ENCODE peak calls at places on chromosomes 11 and 22, in six cellular contexts. Q, T, W, Y, N and X are unnamed samples.

GRCh38 chr11:77436501-77436900 is 37.4 kb downstream of the PAK1 start:
- DNase-seq in Q (no peak), T (no peak), W (no peak), Y (no peak), N (no peak), X (no peak)

GRCh38 chr11:134638796-134639540 is 226.9 kb upstream of the B3GAT1 start:
- DNase-seq in Q (no peak), T (no peak), W (no peak), Y (no peak), N (no peak), X (no peak)

GRCh38 chr11:132627981-132628380 is 904.3 kb downstream of the OPCML start:
- DNase-seq in Q (no peak), T (no peak), W (no peak), Y (no peak), N (no peak), X (no peak)

GRCh38 chr22:41216984-41217383 is 11.9 kb downstream of the L3MBTL2 start:
- DNase-seq in Q (no peak), T (no peak), W (no peak), Y (peak), N (no peak), X (no peak)

GRCh38 chr11:63884191-63884590 is 32.8 kb downstream of the RCOR2 start:
- DNase-seq in Q (no peak), T (no peak), W (no peak), Y (no peak), N (no peak), X (no peak)

GRCh38 chr11:17171342-17171741 is 36.4 kb downstream of the PIK3C2A start:
- DNase-seq in Q (no peak), T (no peak), W (no peak), Y (peak), N (no peak), X (no peak)

GRCh38 chr11:119518746-119519382 is 95.9 kb upstream of the THY1 start:
- DNase-seq in Q (no peak), T (no peak), W (no peak), Y (peak), N (no peak), X (no peak)

GRCh38 chr22:39309364-39309861 is 10.0 kb downstream of the RPL3 start:
- DNase-seq in Q (no peak), T (no peak), W (no peak), Y (no peak), N (no peak), X (no peak)

GRCh38 chr22:27772370-27773235 is 29.0 kb downstream of the MN1 start:
- DNase-seq in Q (no peak), T (no peak), W (no peak), Y (no peak), N (no peak), X (no peak)

GRCh38 chr11:95544095-95544795 is 245.3 kb downstream of the FAM76B start:
- DNase-seq in Q (no peak), T (no peak), W (no peak), Y (peak), N (no peak), X (no peak)

GRCh38 chr11:26231252-26231661 is 100.7 kb upstream of the ANO3 start:
- DNase-seq in Q (no peak), T (no peak), W (no peak), Y (peak), N (no peak), X (no peak)

GRCh38 chr22:22060200-22061084 is 77.9 kb upstream of the TOP3B start:
- DNase-seq in Q (peak), T (no peak), W (peak), Y (peak), N (peak), X (peak)

GRCh38 chr11:8934735-8935478 is 2.2 kb upstream of the C11orf16 start:
- DNase-seq in Q (no peak), T (no peak), W (peak), Y (peak), N (no peak), X (peak)

GRCh38 chr11:86177319-86177718 is 67.2 kb upstream of the EED start:
- DNase-seq in Q (no peak), T (no peak), W (no peak), Y (no peak), N (no peak), X (no peak)

GRCh38 chr22:21652010-21652546 is 10.0 kb downstream of the SDF2L1 start:
- DNase-seq in Q (peak), T (peak), W (peak), Y (peak), N (peak), X (peak)

GRCh38 chr11:113385749-113386148 is 1.8 kb upstream of the ANKK1 start:
- DNase-seq in Q (no peak), T (no peak), W (no peak), Y (no peak), N (no peak), X (no peak)

GRCh38 chr11:58898106-58898505 is 41.2 kb upstream of the GLYATL1 start:
- DNase-seq in Q (no peak), T (no peak), W (no peak), Y (no peak), N (no peak), X (no peak)

GRCh38 chr22:49155809-49156580 is 671.7 kb downstream of the BRD1 start:
- DNase-seq in Q (no peak), T (no peak), W (no peak), Y (no peak), N (no peak), X (no peak)

GRCh38 chr22:45163074-45163416 is 680 bp upstream of the NUP50 start:
- DNase-seq in Q (peak), T (no peak), W (peak), Y (peak), N (no peak), X (no peak)

GRCh38 chr22:25627271-25627848 is 62.9 kb downstream of the GRK3 start:
- DNase-seq in Q (no peak), T (no peak), W (no peak), Y (peak), N (no peak), X (no peak)

GRCh38 chr11:128517457-128518230 is 69.7 kb downstream of the ETS1 start:
- DNase-seq in Q (no peak), T (no peak), W (no peak), Y (no peak), N (no peak), X (no peak)

GRCh38 chr11:43575931-43576833 is 104.4 kb upstream of the HSD17B12 start:
- DNase-seq in Q (no peak), T (no peak), W (no peak), Y (no peak), N (no peak), X (no peak)

GRCh38 chr11:69417211-69418085 is 64.0 kb upstream of the LINC01488 start:
- DNase-seq in Q (no peak), T (no peak), W (no peak), Y (no peak), N (no peak), X (no peak)

DNA sequence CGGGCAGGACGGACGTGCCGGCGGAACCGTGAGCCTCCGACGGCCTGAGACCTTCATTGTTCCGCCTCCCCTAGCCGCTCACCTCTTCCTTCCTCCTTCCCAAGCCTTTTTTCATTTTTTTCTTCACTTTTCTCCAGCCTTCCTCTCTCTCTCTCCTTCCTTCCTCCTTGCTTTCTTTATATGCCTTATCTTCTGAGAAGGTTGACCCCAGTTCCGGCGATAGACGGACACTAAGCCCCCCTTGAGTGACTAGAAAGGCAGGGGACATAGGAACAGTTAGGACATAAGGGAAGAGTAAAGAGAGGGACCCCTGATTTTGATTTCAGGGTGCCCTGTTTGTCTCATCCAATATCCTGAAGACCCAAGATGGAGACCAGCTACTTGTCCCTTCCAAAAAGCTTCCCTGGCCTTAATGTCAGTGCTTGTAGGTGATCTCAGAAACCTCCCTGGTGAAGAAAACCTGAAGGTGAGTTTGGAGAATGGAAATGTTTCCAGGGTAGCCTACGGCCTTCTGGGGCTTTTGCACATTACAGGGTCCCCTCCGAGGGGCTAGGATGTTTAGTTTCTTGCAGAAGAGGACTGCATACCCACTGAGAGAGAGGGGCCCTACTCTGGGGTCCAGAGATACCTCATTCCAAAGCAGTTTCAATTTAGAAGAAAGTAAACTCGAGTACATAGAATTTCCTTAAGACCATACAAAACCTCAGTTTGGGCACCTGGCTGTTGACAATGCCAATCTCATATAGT is 3.5 kb downstream of the ADM start:
- DNase-seq in Q (no peak), T (no peak), W (no peak), Y (peak), N (no peak), X (no peak)
- TF ChIP-seq POLR2A in Q (peak), T (no peak), W (peak), Y (no peak), N (peak), X (no peak)

GRCh38 chr22:35328472-35328885 is 28.8 kb downstream of the TOM1 start:
- DNase-seq in Q (no peak), T (peak), W (peak), Y (no peak), N (no peak), X (no peak)
- TF ChIP-seq POLR2A in Q (no peak), T (no peak), W (peak), Y (no peak), N (no peak), X (no peak)

DNA sequence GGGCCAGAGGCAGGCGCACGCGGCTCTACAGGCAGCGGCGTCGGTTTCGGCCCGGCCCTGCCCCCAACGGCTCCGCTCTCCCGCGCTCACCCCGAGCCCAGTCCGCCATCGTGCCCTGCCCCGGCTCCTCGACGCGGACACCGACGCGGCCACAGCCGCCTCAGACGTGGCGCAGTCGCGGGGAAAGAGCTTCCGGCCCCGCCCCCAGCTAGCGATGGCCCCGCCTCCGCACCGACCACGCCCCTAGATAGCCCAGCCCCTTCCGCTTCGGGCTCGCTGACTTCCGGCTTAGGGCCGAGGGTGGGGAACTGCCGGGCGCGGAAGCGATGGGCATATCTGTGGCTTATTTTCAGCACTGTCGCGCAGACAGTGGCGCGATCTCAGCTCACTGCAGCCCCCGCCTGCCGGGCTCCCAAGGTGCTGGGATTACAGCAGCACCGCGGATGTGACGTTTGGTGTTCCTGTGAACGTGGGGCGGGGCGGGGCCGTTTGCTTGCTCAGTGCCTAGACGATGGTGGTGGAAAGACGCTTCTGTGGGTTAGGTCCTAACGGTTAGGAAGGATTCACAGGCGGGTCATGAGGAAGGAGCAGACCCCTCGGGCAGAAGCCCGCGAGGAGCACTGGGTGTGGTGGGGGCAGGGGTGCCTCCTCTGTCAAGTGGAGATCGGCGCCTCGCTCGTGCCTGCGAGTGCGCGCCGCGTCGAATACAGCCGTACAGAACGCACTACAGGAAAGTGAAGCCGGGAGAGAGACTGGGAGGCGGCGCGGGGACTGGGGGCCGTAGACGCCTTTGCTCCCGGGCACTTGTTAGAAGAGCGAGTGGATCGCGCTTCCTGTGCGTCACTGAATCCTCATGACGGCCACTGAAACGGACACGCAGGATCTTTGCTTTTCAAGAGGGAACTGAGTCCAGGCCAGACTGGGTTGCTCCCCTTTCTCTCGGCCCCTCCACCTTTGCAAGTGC is at the start of the genes BET1L and RIC8A:
- DNase-seq in Q (peak), T (peak), W (peak), Y (peak), N (peak), X (peak)
- TF ChIP-seq POLR2A in Q (peak), T (peak), W (peak), Y (peak), N (peak), X (peak)

GRCh38 chr11:61963016-61963281 is 4.5 kb downstream of the FTH1 start:
- DNase-seq in Q (peak), T (no peak), W (no peak), Y (peak), N (no peak), X (no peak)
- TF ChIP-seq POLR2A in Q (peak), T (no peak), W (peak), Y (no peak), N (no peak), X (peak)

GRCh38 chr11:107457205-107457557 is 444 bp downstream of the CWF19L2 start:
- DNase-seq in Q (no peak), T (no peak), W (no peak), Y (peak), N (no peak), X (no peak)

GRCh38 chr11:107453594-107454286 is 3.9 kb downstream of the CWF19L2 start:
- DNase-seq in Q (no peak), T (no peak), W (no peak), Y (no peak), N (no peak), X (no peak)

DNA sequence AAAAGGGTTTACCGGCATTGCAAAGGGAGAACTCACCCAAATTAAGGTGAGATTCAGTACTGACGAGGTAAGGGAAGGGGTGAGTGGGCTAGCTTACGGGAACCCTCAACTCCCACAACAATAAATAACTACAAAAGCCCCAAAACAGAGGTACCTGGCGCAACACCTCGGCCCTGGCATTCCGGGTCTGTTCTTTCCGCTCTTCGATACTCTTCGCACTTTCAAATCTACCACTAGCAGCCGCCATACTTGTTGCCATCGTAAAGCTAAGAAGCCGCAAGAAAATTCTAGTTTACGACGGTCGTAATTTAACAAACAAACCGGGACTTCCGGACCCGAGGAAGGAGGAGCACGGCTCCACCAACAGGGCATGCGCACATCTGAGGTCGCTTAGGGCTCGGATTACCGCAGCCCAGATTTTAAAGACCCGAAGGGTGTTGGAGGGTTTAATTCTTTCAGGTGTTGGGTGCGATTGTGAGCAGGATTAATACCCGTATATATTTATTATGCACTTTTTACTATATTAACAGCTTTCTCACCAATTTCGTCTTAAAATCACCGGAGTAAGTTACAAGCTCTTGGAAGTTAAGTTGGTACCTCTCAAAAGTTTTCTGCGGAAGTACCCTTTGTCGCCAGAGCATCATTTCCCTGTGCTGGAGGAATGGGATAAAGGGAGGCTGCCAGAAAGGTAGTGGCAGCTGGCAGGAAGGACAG is at the start of gene CWF19L2:
- DNase-seq in Q (peak), T (peak), W (peak), Y (peak), N (peak), X (peak)
- TF ChIP-seq POLR2A in Q (peak), T (no peak), W (peak), Y (no peak), N (no peak), X (no peak)

GRCh38 chr22:36419177-36419911 is 31.6 kb upstream of the MYH9 start:
- DNase-seq in Q (peak), T (no peak), W (peak), Y (peak), N (peak), X (no peak)
- TF ChIP-seq POLR2A in Q (no peak), T (no peak), W (peak), Y (no peak), N (peak), X (no peak)